ENCODE peak calls at places on chromosomes 12 and 14, in nine cellular contexts. D, W, A, G, L, B, E, Z and F are unnamed samples.

GRCh38 chr12:63917864-63918742 is 73.6 kb downstream of the SRGAP1 start:
- DNase-seq in W (peak; percentile 99), D (peak; percentile 41), G (peak; percentile 63), Z (peak; percentile 99), A (no peak), L (no peak), E (no peak), B (no peak), F (peak; percentile 70)

GRCh38 chr14:100451264-100451663 is 128.1 kb downstream of the SLC25A47 start:
- DNase-seq in W (no peak), B (no peak), E (no peak), D (no peak), G (no peak), A (no peak), Z (no peak), L (no peak), F (no peak)

GRCh38 chr14:75229923-75230792 is 48.5 kb upstream of the FOS start:
- DNase-seq in E (no peak), B (peak; percentile 56), G (peak; percentile 68), Z (peak; percentile 27), W (peak; percentile 99), A (peak; percentile 74), L (peak; percentile 80), D (peak; percentile 53), F (peak; percentile 70)

GRCh38 chr14:71541973-71542730 is 390.1 kb upstream of the RGS6 start:
- DNase-seq in Z (no peak), E (no peak), A (no peak), L (no peak), W (no peak), D (no peak), B (no peak), G (no peak), F (no peak)

GRCh38 chr14:101198398-101199027 is 295.0 kb upstream of the RTL1 start:
- DNase-seq in W (no peak), A (peak; percentile 21), E (no peak), G (peak; percentile 17), Z (no peak), L (no peak), B (no peak), D (no peak), F (no peak)

GRCh38 chr12:68529466-68529865 is 81.2 kb upstream of the RAP1B start:
- DNase-seq in B (no peak), E (no peak), Z (no peak), L (no peak), W (no peak), A (no peak), G (no peak), D (no peak), F (no peak)

GRCh38 chr12:75969768-75970167 is 61.8 kb downstream of the PHLDA1 start:
- DNase-seq in E (no peak), D (no peak), B (peak; percentile 34), W (no peak), L (no peak), A (no peak), G (no peak), Z (no peak), F (no peak)

GRCh38 chr12:5561057-5561456 is 129.1 kb downstream of the NTF3 start:
- DNase-seq in L (no peak), E (no peak), A (no peak), Z (no peak), D (no peak), G (no peak), B (peak; percentile 37), W (no peak), F (peak; percentile 5)

GRCh38 chr14:44461811-44462210 is 45.3 kb downstream of the FSCB start:
- DNase-seq in A (no peak), G (no peak), L (no peak), Z (no peak), E (no peak), D (no peak), B (no peak), W (no peak), F (no peak)